ENCODE peak calls at places on chromosomes 16 and 17, in six cellular contexts. Z, K, S, Q, L and A are unnamed samples.

GRCh38 chr17:46081018-46081320 is 81.9 kb downstream of the STH start:
- DNase-seq in Z (no peak), K (no peak), S (no peak), Q (no peak), L (no peak), A (no peak)

GRCh38 chr17:35728551-35728950 is 2.9 kb upstream of the RASL10B start:
- DNase-seq in Z (no peak), K (no peak), S (no peak), Q (no peak), L (no peak), A (no peak)

GRCh38 chr16:26569793-26570192 is 496.9 kb upstream of the C16orf82 start:
- DNase-seq in Z (no peak), K (peak), S (peak), Q (no peak), L (peak), A (no peak)

GRCh38 chr17:75096082-75096625 is 8.4 kb downstream of the SLC16A5 start:
- DNase-seq in Z (peak), K (no peak), S (no peak), Q (no peak), L (peak), A (no peak)

GRCh38 chr17:18356624-18357023 is 6.7 kb downstream of the SHMT1 start:
- DNase-seq in Z (no peak), K (no peak), S (no peak), Q (no peak), L (peak), A (no peak)

GRCh38 chr17:9432867-9433495 is 142.6 kb downstream of the STX8 start:
- DNase-seq in Z (no peak), K (peak), S (peak), Q (no peak), L (no peak), A (no peak)

GRCh38 chr16:69195371-69196029 is 8.5 kb downstream of the SNTB2 start:
- DNase-seq in Z (no peak), K (no peak), S (no peak), Q (no peak), L (no peak), A (no peak)

GRCh38 chr17:79740413-79740812 is 9.7 kb downstream of the ENPP7 start:
- DNase-seq in Z (no peak), K (no peak), S (no peak), Q (no peak), L (no peak), A (no peak)

GRCh38 chr16:69936751-69937211 is 14.4 kb upstream of the CLEC18A start:
- DNase-seq in Z (no peak), K (no peak), S (no peak), Q (no peak), L (no peak), A (no peak)

GRCh38 chr16:31471241-31471874 is 594 bp upstream of the TGFB1I1 start:
- DNase-seq in Z (no peak), K (no peak), S (no peak), Q (no peak), L (no peak), A (peak)

GRCh38 chr17:18146259-18146658 is 37.4 kb upstream of the ALKBH5 start:
- DNase-seq in Z (no peak), K (no peak), S (no peak), Q (no peak), L (no peak), A (no peak)

GRCh38 chr17:40122944-40123810 is 1.4 kb downstream of the MSL1 start:
- DNase-seq in Z (no peak), K (peak), S (peak), Q (no peak), L (peak), A (peak)

GRCh38 chr17:75008373-75008772 is 4.1 kb upstream of the MRPL58 start:
- DNase-seq in Z (no peak), K (no peak), S (no peak), Q (no peak), L (peak), A (peak)

GRCh38 chr17:72182256-72182890 is 61.6 kb downstream of the SOX9 start:
- DNase-seq in Z (no peak), K (no peak), S (no peak), Q (no peak), L (no peak), A (no peak)

GRCh38 chr17:38511126-38512108 is 83.2 kb downstream of the ARHGAP23 start:
- DNase-seq in Z (no peak), K (no peak), S (no peak), Q (no peak), L (no peak), A (peak)

GRCh38 chr17:75428775-75429469 is 23.4 kb upstream of the GRB2 start:
- DNase-seq in Z (no peak), K (no peak), S (no peak), Q (no peak), L (no peak), A (no peak)

GRCh38 chr16:71360378-71360777 is 1.9 kb downstream of the CALB2 start:
- DNase-seq in Z (no peak), K (no peak), S (no peak), Q (no peak), L (no peak), A (no peak)

GRCh38 chr16:85912271-85912974 is 13.5 kb downstream of the IRF8 start:
- DNase-seq in Z (no peak), K (no peak), S (no peak), Q (no peak), L (no peak), A (no peak)

GRCh38 chr17:44875761-44876160 is 23.5 kb downstream of the EFTUD2 start:
- DNase-seq in Z (no peak), K (no peak), S (no peak), Q (no peak), L (no peak), A (no peak)

GRCh38 chr17:73042809-73043685 is 49.4 kb downstream of the SLC39A11 start:
- DNase-seq in Z (peak), K (no peak), S (no peak), Q (no peak), L (no peak), A (no peak)

GRCh38 chr16:1614226-1615102 is 2.3 kb downstream of the CRAMP1 start:
- DNase-seq in Z (no peak), K (no peak), S (peak), Q (no peak), L (peak), A (peak)

GRCh38 chr16:83513006-83513755 is 294.6 kb upstream of the HSBP1 start:
- DNase-seq in Z (no peak), K (no peak), S (peak), Q (no peak), L (no peak), A (no peak)

GRCh38 chr16:70775399-70775798 is 25.6 kb downstream of the VAC14 start:
- DNase-seq in Z (no peak), K (no peak), S (no peak), Q (no peak), L (no peak), A (no peak)

GRCh38 chr16:51441331-51441730 is 290.3 kb upstream of the SALL1 start:
- DNase-seq in Z (no peak), K (no peak), S (no peak), Q (no peak), L (no peak), A (no peak)

GRCh38 chr17:44977740-44978584 is 9.9 kb upstream of the C1QL1 start:
- DNase-seq in Z (no peak), K (no peak), S (no peak), Q (no peak), L (no peak), A (no peak)

GRCh38 chr17:72590382-72590781 is 469.6 kb downstream of the SOX9 start:
- DNase-seq in Z (no peak), K (no peak), S (no peak), Q (no peak), L (no peak), A (no peak)

GRCh38 chr17:61279476-61280145 is 120.0 kb upstream of the TBX2 start:
- DNase-seq in Z (no peak), K (peak), S (no peak), Q (no peak), L (no peak), A (no peak)

GRCh38 chr17:39668141-39668924 is at the start of gene PNMT:
- DNase-seq in Z (peak), K (peak), S (peak), Q (no peak), L (peak), A (peak)

GRCh38 chr17:3667366-3668278 is 756 bp downstream of the TAX1BP3 start:
- DNase-seq in Z (peak), K (peak), S (peak), Q (no peak), L (peak), A (no peak)

GRCh38 chr17:68861602-68862001 is 93.6 kb downstream of the ABCA8 start:
- DNase-seq in Z (no peak), K (no peak), S (no peak), Q (no peak), L (no peak), A (no peak)

GRCh38 chr16:892536-893255 is 78.1 kb downstream of the LMF1 start:
- DNase-seq in Z (no peak), K (no peak), S (no peak), Q (no peak), L (no peak), A (no peak)

GRCh38 chr17:61007980-61008379 is 330.3 kb downstream of the BCAS3 start:
- DNase-seq in Z (peak), K (no peak), S (no peak), Q (no peak), L (no peak), A (no peak)

GRCh38 chr17:50185724-50186545 is 15.5 kb downstream of the COL1A1 start:
- DNase-seq in Z (no peak), K (no peak), S (no peak), Q (no peak), L (no peak), A (no peak)

GRCh38 chr17:50183439-50184001 is 17.7 kb downstream of the SGCA start:
- DNase-seq in Z (peak), K (no peak), S (no peak), Q (no peak), L (peak), A (no peak)

GRCh38 chr17:50184611-50185398 is 16.6 kb downstream of the COL1A1 start:
- DNase-seq in Z (no peak), K (no peak), S (peak), Q (no peak), L (peak), A (no peak)

GRCh38 chr17:50182783-50183438 is 17.1 kb downstream of the SGCA start:
- DNase-seq in Z (no peak), K (no peak), S (no peak), Q (no peak), L (no peak), A (no peak)

DNA sequence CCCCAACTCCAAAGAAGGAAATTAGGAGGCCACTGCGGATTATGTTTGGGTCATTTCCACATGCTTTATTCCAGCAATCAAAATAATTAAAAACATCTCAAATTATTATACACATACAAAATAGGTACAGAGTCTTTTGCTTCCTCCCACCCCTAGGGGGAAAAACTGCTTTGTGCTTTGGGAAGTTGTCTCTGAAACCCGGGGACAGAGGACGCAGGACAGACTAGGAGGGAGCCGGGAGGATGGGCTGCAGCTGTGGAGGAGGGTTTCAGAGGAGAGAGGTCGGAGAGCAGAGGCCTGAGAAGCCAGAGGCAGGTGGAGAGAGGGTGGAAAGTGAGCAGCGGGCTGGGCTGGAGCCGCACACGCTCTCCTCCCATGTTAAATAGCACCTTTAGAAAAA is 17.4 kb downstream of the COL1A1 start:
- DNase-seq in Z (no peak), K (no peak), S (no peak), Q (no peak), L (peak), A (no peak)
- TF ChIP-seq CTCF in Z (no peak), K (no peak), S (no peak), Q (no peak), L (no peak), A (no peak)

GRCh38 chr16:55842369-55843104 is 9.6 kb upstream of the CES1 start:
- DNase-seq in Z (no peak), K (peak), S (peak), Q (no peak), L (peak), A (peak)

GRCh38 chr16:55846598-55847346 is 13.9 kb upstream of the CES1 start:
- DNase-seq in Z (no peak), K (no peak), S (no peak), Q (no peak), L (no peak), A (no peak)

DNA sequence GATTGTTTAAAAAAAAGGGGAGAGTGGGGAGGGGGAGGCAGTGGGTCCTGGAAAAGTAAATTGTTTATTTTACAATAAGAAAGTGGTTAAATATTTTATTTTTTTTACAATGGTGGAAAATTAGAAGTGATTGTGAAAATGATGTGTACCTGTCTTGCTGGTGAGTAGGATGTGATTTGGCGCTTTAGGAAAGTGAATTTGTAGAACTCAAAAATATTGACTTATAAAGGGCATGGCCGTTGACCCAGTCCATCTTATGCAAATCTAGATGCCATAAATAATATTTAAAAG is 10.2 kb upstream of the CES1 start:
- DNase-seq in Z (no peak), K (no peak), S (no peak), Q (no peak), L (no peak), A (no peak)
- TF ChIP-seq CTCF in Z (no peak), K (no peak), S (no peak), Q (no peak), L (no peak), A (no peak)

GRCh38 chr16:53417011-53417410 is 17.3 kb upstream of the RBL2 start:
- DNase-seq in Z (no peak), K (no peak), S (no peak), Q (no peak), L (peak), A (no peak)
- TF ChIP-seq CTCF in Z (no peak), K (no peak), S (no peak), Q (no peak), L (no peak), A (no peak)

GRCh38 chr17:66580178-66580577 is 254.7 kb upstream of the CACNG5 start:
- DNase-seq in Z (peak), K (no peak), S (no peak), Q (no peak), L (no peak), A (no peak)

GRCh38 chr17:66583112-66583748 is 251.7 kb upstream of the CACNG5 start:
- DNase-seq in Z (no peak), K (no peak), S (no peak), Q (no peak), L (no peak), A (no peak)

GRCh38 chr17:66580601-66581385 is 254.1 kb upstream of the CACNG5 start:
- DNase-seq in Z (peak), K (no peak), S (no peak), Q (no peak), L (no peak), A (no peak)

GRCh38 chr17:66584927-66585326 is 250.0 kb upstream of the CACNG5 start:
- DNase-seq in Z (no peak), K (no peak), S (no peak), Q (no peak), L (no peak), A (no peak)

DNA sequence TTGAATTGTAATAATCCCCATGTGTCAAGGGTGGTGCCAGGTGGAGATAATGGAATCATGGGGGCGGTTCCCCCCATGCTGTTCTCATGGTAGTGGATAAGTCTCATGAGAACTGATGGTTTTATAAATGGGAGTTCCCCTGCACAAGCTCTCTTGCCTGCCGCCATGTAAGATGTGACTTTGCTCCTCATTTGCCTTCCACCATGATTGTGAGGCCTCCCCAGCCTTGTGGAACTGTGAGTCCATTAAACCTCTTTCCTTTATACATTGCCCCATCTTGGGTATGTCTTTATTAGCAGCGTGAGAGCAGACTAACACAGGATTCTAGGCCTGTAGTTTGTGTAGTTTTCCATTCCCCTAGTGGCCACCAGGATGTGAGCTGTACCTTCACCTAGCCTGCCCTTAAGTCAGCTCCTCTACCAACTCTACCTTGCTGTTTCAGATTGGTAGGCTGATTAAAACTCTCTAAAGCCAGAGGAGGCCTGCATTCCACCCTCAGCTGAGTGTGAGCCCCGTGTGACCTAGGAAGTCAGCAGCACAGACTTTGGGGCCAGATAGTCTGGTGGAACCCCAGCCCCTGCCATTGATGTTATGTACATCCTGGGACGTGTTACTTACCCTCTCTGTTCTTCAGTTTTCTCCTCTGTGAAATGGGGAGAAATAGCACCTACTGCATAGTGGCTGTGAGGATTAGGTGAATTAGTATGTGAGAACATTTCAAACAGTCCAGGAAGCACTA is 252.4 kb upstream of the CACNG5 start:
- DNase-seq in Z (no peak), K (no peak), S (no peak), Q (no peak), L (no peak), A (no peak)
- TF ChIP-seq CTCF in Z (no peak), K (no peak), S (no peak), Q (no peak), L (no peak), A (no peak)